ENCODE peak calls at places on chromosomes 5 and 9, in four cellular contexts. Q is skeletal muscle cell, W is A549, D is dorsolateral prefrontal cortex. B is an unnamed sample.

GRCh38 chr9:117019242-117019641 is 332.1 kb downstream of the TRIM32 start:
- DNase-seq in Q (no peak), W (no peak), D (no peak), B (no peak)

GRCh38 chr5:135034186-135034962 is at the start of gene PITX1:
- DNase-seq in Q (peak; percentile 42), W (peak; percentile 70), D (no peak), B (no peak)

GRCh38 chr9:27340876-27341540 is 44.1 kb upstream of the EQTN start:
- DNase-seq in Q (no peak), W (no peak), D (no peak), B (no peak)

GRCh38 chr9:112820886-112821285 is 69.8 kb downstream of the SLC46A2 start:
- DNase-seq in Q (peak; percentile 65), W (no peak), D (no peak), B (no peak)

GRCh38 chr5:74248576-74248975 is 392.0 kb downstream of the ENC1 start:
- DNase-seq in Q (no peak), W (no peak), D (no peak), B (no peak)

GRCh38 chr9:135329571-135330306 is 149.8 kb upstream of the PPP1R26 start:
- DNase-seq in Q (no peak), W (no peak), D (no peak), B (no peak)

GRCh38 chr9:114001410-114001685 is 76.8 kb downstream of the AMBP start:
- DNase-seq in Q (no peak), W (no peak), D (no peak), B (no peak)

GRCh38 chr9:137467896-137468295 is 8.8 kb upstream of the NSMF start:
- DNase-seq in Q (no peak), W (no peak), D (no peak), B (no peak)

GRCh38 chr5:147788023-147788422 is 5.5 kb upstream of the JAKMIP2 start:
- DNase-seq in Q (no peak), W (no peak), D (no peak), B (no peak)

GRCh38 chr5:147784596-147784995 is 2.1 kb upstream of the JAKMIP2 start:
- DNase-seq in Q (no peak), W (no peak), D (no peak), B (no peak)

GRCh38 chr5:147786115-147786514 is 3.6 kb upstream of the JAKMIP2 start:
- DNase-seq in Q (no peak), W (no peak), D (no peak), B (no peak)

GRCh38 chr5:147780924-147781530 is 1.5 kb downstream of the JAKMIP2 start:
- DNase-seq in Q (no peak), W (no peak), D (no peak), B (no peak)

DNA sequence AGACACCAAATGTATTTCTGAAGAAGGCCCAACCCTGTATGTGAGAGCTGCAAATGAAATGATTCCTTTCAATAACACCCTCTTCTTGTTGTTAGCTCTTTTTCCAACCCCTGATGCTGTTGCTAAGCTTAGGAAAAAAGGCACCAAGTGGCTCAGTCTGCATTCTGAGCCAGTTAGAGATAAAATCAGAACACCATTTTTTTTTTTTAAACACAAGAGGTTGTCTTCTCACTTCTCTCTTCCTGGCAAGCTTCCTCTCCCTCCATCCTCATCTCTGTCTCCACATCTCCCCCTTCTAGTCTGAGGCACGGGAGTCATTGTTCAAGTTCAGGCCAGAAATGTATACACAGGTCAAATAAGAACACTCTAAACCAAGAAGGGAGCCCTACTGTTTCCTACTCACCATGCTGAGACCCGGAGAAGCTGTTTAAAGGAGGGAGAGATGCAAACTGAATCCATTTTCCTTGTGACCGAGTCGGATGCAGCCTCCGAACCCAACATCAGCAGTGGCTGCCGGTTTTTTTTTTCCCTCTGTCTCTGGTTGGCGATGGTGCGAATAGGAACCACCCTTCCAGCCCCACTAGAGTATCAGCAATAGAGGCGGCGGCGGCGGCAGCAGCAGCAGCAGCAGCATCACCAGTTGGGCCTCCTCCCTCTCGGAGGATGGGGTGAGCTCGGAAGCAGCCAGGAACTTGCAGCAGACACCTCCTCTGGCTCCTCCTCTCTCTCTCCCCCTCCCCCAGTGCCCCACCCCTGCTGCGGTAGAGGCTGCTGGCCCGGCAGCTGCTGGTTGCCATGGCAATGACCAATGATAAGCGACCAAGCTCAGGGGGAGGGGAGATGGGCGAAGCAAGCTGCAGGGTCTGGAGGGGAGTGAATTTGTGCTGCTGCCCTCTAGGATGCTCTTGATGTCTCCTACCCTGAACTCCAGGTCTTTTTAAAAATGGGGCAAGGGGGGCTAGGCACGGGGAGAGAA is at the start of gene JAKMIP2:
- DNase-seq in Q (peak; percentile 90), W (peak; percentile 26), D (peak; percentile 97), B (peak; percentile 84)
- H3K4me3 ChIP-seq in Q (peak within 1 kb of the TSS; percentile 67), W (no peak within 1 kb of the TSS), D (peak within 1 kb of the TSS; percentile 81), B (peak within 1 kb of the TSS; percentile 91)

GRCh38 chr9:128243486-128244415 is 32.1 kb downstream of the GOLGA2 start:
- DNase-seq in Q (no peak), W (no peak), D (no peak), B (no peak)

GRCh38 chr9:128242828-128243485 is 32.9 kb downstream of the GOLGA2 start:
- DNase-seq in Q (no peak), W (no peak), D (no peak), B (no peak)

GRCh38 chr9:128246471-128246870 is 29.3 kb downstream of the GOLGA2 start:
- DNase-seq in Q (no peak), W (no peak), D (no peak), B (no peak)

GRCh38 chr9:128245293-128246151 is 30.3 kb downstream of the GOLGA2 start:
- DNase-seq in Q (peak; percentile 47), W (no peak), D (no peak), B (no peak)

DNA sequence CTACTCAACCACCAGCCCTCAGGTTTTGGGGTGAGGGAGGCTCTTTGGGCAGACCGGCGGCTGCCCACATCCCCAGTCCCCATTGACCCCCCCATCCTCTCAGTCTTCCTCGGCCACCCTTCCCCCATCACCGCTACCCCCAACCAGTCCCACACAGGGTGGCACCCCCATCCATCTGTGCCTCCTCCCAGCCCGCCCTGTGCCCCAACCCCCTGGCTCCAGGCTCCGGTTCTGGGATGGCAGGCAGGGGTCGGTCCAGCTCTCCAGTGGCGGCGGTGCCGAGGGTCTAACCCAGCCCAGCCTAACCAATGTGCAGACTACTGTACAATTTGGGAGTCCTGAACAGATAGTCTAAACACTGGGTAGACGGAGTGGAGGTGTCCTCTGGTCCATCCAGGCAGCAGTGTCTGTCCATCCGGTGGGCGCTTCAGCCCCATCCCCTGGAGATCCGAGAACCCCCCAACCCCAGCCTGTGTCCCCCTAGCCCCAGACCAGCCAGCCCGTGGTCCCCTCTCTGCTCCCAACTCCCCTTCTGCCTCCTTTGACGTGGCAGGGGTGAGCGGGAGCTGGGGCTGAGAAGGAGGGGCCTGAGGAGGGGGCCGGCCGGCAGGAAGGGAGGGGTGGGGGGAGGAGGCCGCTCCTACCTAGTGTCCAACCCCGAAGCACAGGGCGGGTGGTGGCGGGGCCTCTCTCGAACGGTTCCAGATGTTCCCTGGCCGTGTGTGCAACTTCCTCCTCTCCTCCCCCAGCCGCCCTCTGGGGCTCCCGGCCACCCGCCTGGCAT is 31.2 kb downstream of the GOLGA2 start:
- DNase-seq in Q (peak; percentile 85), W (no peak), D (no peak), B (no peak)
- H3K4me3 ChIP-seq in Q (peak overlapping the region; percentile 57), W (no peak overlapping the region), D (no peak overlapping the region), B (peak overlapping the region; percentile 65)

GRCh38 chr9:128159073-128159783 is 837 bp upstream of the BBLN start:
- DNase-seq in Q (no peak), W (no peak), D (no peak), B (no peak)
- H3K4me3 ChIP-seq in Q (peak overlapping the region; percentile 52), W (peak overlapping the region; percentile 44), D (peak overlapping the region; percentile 86), B (peak overlapping the region; percentile 95)

DNA sequence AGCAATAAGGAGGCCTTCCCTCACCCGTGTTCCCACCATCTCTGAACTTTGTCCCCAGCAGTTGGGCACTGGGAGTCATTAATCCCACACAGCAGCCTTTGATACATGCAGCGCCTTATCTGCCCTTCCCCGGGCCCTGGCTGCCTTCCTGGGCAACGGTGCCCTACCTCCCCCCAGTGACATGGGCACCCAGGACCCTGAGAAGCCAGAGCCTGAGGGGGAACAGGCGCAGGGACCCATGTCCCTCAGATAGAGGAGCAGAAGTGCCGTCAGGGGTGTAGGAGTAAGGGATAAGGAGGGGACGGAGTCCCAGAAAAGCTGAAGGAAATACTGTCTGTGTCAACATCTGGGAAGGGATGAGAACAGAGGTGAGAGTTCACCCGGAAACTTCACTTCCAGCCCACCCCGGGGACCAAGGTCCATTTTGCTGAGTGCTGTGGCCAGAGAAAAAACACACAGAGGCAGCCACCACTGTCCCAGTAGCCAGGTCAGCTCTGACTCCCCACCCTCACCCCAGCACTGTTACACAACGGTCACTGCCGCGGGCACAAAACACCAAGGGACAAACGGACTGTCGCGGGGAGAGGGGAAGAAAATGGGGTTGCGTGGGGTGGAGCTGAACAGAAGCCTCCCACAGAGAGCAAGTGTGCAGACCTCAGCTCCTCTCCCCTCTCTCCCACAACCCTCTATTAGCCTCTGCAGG is 3.8 kb downstream of the PCDH1 start:
- DNase-seq in Q (no peak), W (no peak), D (no peak), B (no peak)
- H3K4me3 ChIP-seq in Q (no peak overlapping the region), W (no peak overlapping the region), D (peak overlapping the region; percentile 81), B (no peak overlapping the region)

GRCh38 chr5:38258037-38258318 is 381 bp upstream of the EGFLAM start:
- DNase-seq in Q (no peak), W (no peak), D (no peak), B (no peak)

GRCh38 chr5:38257236-38258036 is 923 bp upstream of the EGFLAM start:
- DNase-seq in Q (no peak), W (no peak), D (no peak), B (no peak)

GRCh38 chr5:38253759-38254158 is 4.6 kb upstream of the EGFLAM start:
- DNase-seq in Q (no peak), W (no peak), D (no peak), B (no peak)

GRCh38 chr5:38259062-38259857 is 901 bp downstream of the EGFLAM start:
- DNase-seq in Q (no peak), W (no peak), D (no peak), B (no peak)

GRCh38 chr5:38258319-38259061 is at the start of gene EGFLAM:
- DNase-seq in Q (no peak), W (peak; percentile 20), D (no peak), B (no peak)
- H3K4me3 ChIP-seq in Q (peak within 1 kb of the TSS; percentile 57), W (peak within 1 kb of the TSS; percentile 49), D (peak within 1 kb of the TSS; percentile 66), B (peak within 1 kb of the TSS; percentile 90)